ENCODE peak calls at places on chromosome 17, in six cellular contexts. Q is COR-L47; O is iris pigment epithelial cell; A is activated CD4-positive, CD25-positive, alpha-beta regulatory T cell; F is adrenal gland; J is AG08396. N is an unnamed sample.

GRCh38 chr17:43676471-43676870 is 14.7 kb upstream of the MEOX1 start:
- DNase-seq in Q (no peak), O (no peak), A (no peak), F (no peak), J (peak; percentile 59), N (no peak)

GRCh38 chr17:80485846-80486245 is 9.4 kb upstream of the NPTX1 start:
- DNase-seq in Q (no peak), O (no peak), A (no peak), F (no peak), J (no peak), N (no peak)

GRCh38 chr17:33459078-33459940 is 166.2 kb upstream of the ASIC2 start:
- DNase-seq in Q (no peak), O (no peak), A (no peak), F (no peak), J (no peak), N (no peak)

GRCh38 chr17:17929655-17930380 is 42.4 kb downstream of the TOM1L2 start:
- DNase-seq in Q (no peak), O (no peak), A (no peak), F (no peak), J (no peak), N (no peak)

GRCh38 chr17:33012522-33013033 is 20.9 kb downstream of the SPACA3 start:
- DNase-seq in Q (no peak), O (peak; percentile 98), A (no peak), F (no peak), J (peak; percentile 92), N (no peak)

GRCh38 chr17:352421-353212 is at the start of gene RPH3AL:
- DNase-seq in Q (no peak), O (no peak), A (no peak), F (peak; percentile 82), J (no peak), N (no peak)

GRCh38 chr17:45756266-45756989 is 27.7 kb upstream of the CRHR1 start:
- DNase-seq in Q (peak; percentile 23), O (no peak), A (no peak), F (no peak), J (no peak), N (no peak)

GRCh38 chr17:52159159-52159809 is 770 bp upstream of the CA10 start:
- DNase-seq in Q (no peak), O (no peak), A (no peak), F (no peak), J (no peak), N (no peak)

GRCh38 chr17:43940630-43941029 is 1.6 kb downstream of the PPY start:
- DNase-seq in Q (peak; percentile 43), O (peak; percentile 15), A (no peak), F (no peak), J (peak; percentile 42), N (no peak)

GRCh38 chr17:35183332-35183731 is 10.9 kb downstream of the SLC35G3 start:
- DNase-seq in Q (no peak), O (no peak), A (no peak), F (no peak), J (no peak), N (no peak)

GRCh38 chr17:8192070-8192815 is 2.3 kb upstream of the BORCS6 start:
- DNase-seq in Q (peak; percentile 77), O (peak; percentile 95), A (no peak), F (peak; percentile 94), J (peak; percentile 73), N (no peak)

GRCh38 chr17:77691216-77692085 is 267.1 kb upstream of the TNRC6C start:
- DNase-seq in Q (no peak), O (no peak), A (no peak), F (no peak), J (no peak), N (no peak)

GRCh38 chr17:28646039-28646754 is 1.2 kb upstream of the BLTP2 start:
- DNase-seq in Q (no peak), O (peak; percentile 42), A (no peak), F (peak; percentile 92), J (no peak), N (no peak)

GRCh38 chr17:77736721-77737120 is 221.8 kb upstream of the TNRC6C start:
- DNase-seq in Q (no peak), O (no peak), A (no peak), F (no peak), J (no peak), N (no peak)

GRCh38 chr17:2551493-2551892 is 39.8 kb upstream of the METTL16 start:
- DNase-seq in Q (no peak), O (no peak), A (no peak), F (no peak), J (no peak), N (no peak)

GRCh38 chr17:70130274-70130673 is 39.1 kb upstream of the KCNJ2 start:
- DNase-seq in Q (no peak), O (no peak), A (no peak), F (no peak), J (no peak), N (no peak)

GRCh38 chr17:1673041-1673790 is 11.5 kb downstream of the PRPF8 start:
- DNase-seq in Q (no peak), O (no peak), A (no peak), F (peak; percentile 94), J (no peak), N (no peak)

GRCh38 chr17:81203136-81203535 is 19.6 kb downstream of the CEP131 start:
- DNase-seq in Q (no peak), O (no peak), A (no peak), F (no peak), J (no peak), N (no peak)

GRCh38 chr17:5705081-5705875 is 121.0 kb upstream of the NLRP1 start:
- DNase-seq in Q (no peak), O (no peak), A (no peak), F (peak; percentile 21), J (peak; percentile 35), N (no peak)

GRCh38 chr17:42997984-42998938 is at the start of gene RPL27:
- DNase-seq in Q (peak; percentile 99), O (peak; percentile 100), A (peak; percentile 87), F (peak; percentile 99), J (peak; percentile 94), N (peak; percentile 96)

GRCh38 chr17:2804912-2805311 is 8.7 kb downstream of the RAP1GAP2 start:
- DNase-seq in Q (no peak), O (no peak), A (no peak), F (no peak), J (no peak), N (no peak)

GRCh38 chr17:41171881-41172280 is 3.9 kb upstream of the KRTAP4-3 start:
- DNase-seq in Q (no peak), O (no peak), A (no peak), F (no peak), J (no peak), N (no peak)

GRCh38 chr17:62720126-62720850 is 87.8 kb downstream of the MARCHF10 start:
- DNase-seq in Q (no peak), O (no peak), A (no peak), F (no peak), J (no peak), N (no peak)

GRCh38 chr17:6327007-6327406 is 107.9 kb downstream of the AIPL1 start:
- DNase-seq in Q (no peak), O (no peak), A (no peak), F (peak; percentile 50), J (no peak), N (no peak)

GRCh38 chr17:7858487-7858832 is 657 bp downstream of the CYB5D1 start:
- DNase-seq in Q (no peak), O (peak; percentile 71), A (no peak), F (peak; percentile 74), J (peak; percentile 57), N (no peak)

GRCh38 chr17:8857919-8858318 is 9.6 kb downstream of the PIK3R6 start:
- DNase-seq in Q (no peak), O (peak; percentile 76), A (no peak), F (no peak), J (no peak), N (no peak)

GRCh38 chr17:48597775-48598631 is 4.4 kb upstream of the HOXB5 start:
- DNase-seq in Q (peak; percentile 23), O (no peak), A (no peak), F (peak; percentile 82), J (peak; percentile 86), N (peak; percentile 75)

GRCh38 chr17:35536664-35537160 is 766 bp downstream of the SLFN12L start:
- DNase-seq in Q (no peak), O (peak; percentile 8), A (no peak), F (no peak), J (no peak), N (no peak)

GRCh38 chr17:55751720-55752250 is 934 bp downstream of the PCTP start:
- DNase-seq in Q (no peak), O (no peak), A (no peak), F (no peak), J (no peak), N (no peak)

GRCh38 chr17:50523208-50523607 is 9.3 kb upstream of the EPN3 start:
- DNase-seq in Q (no peak), O (no peak), A (no peak), F (no peak), J (no peak), N (no peak)

GRCh38 chr17:78738245-78738644 is 43.8 kb downstream of the CYTH1 start:
- DNase-seq in Q (peak; percentile 71), O (no peak), A (no peak), F (no peak), J (no peak), N (no peak)

GRCh38 chr17:3907483-3908216 is 8.6 kb downstream of the P2RX1 start:
- DNase-seq in Q (no peak), O (no peak), A (no peak), F (no peak), J (no peak), N (no peak)

GRCh38 chr17:10210151-10210574 is 11.8 kb upstream of the GAS7 start:
- DNase-seq in Q (no peak), O (peak; percentile 78), A (no peak), F (no peak), J (no peak), N (no peak)

GRCh38 chr17:29138991-29139682 is 41.1 kb downstream of the MYO18A start:
- DNase-seq in Q (no peak), O (no peak), A (no peak), F (peak; percentile 57), J (no peak), N (no peak)